ENCODE peak calls at places on chromosomes 3 and 15, in six cellular contexts. V is CD8-positive, alpha-beta memory T cell; Y is fibroblast of lung; P is mesenchymal stem cell; M is uterus; C is endothelial cell of umbilical vein. U is an unnamed sample. For H3K4me1, the result is how much of the 10 kb centered on the place peaks cover.

GRCh38 chr15:87477759-87478687 is 778.5 kb downstream of the NTRK3 start:
- DNase-seq in M (peak), V (no peak), Y (peak), C (no peak), P (peak), U (peak)

GRCh38 chr3:54891540-54891897 is 36.3 kb downstream of the LRTM1 start:
- DNase-seq in P (peak), Y (peak), M (peak), C (no peak), V (no peak), U (peak)

GRCh38 chr3:65729973-65730372 is 308.7 kb downstream of the MAGI1 start:
- DNase-seq in C (no peak), P (no peak), M (no peak), V (no peak), Y (peak), U (no peak)

GRCh38 chr3:97421565-97421964 is 343.0 kb upstream of the ARL6 start:
- DNase-seq in C (no peak), V (no peak), M (no peak), P (no peak), Y (no peak), U (peak)

GRCh38 chr15:48634934-48635333 is 10.6 kb downstream of the FBN1 start:
- DNase-seq in P (peak), C (peak), Y (peak), V (no peak), M (no peak), U (no peak)

GRCh38 chr3:24336101-24336500 is 158.5 kb downstream of the THRB start:
- DNase-seq in P (no peak), Y (no peak), M (no peak), C (no peak), V (no peak), U (no peak)

GRCh38 chr3:17546500-17546899 is 195.9 kb downstream of the TBC1D5 start:
- DNase-seq in V (no peak), Y (no peak), P (no peak), M (no peak), C (no peak), U (no peak)

GRCh38 chr3:43410575-43410974 is 124.2 kb downstream of the SNRK start:
- DNase-seq in Y (no peak), P (no peak), V (no peak), C (no peak), M (no peak), U (no peak)

GRCh38 chr15:62088361-62088693 is 21.6 kb downstream of the C2CD4A start:
- DNase-seq in V (no peak), C (peak), P (no peak), M (no peak), Y (no peak), U (no peak)

GRCh38 chr3:5122741-5123706 is 932 bp downstream of the ARL8B start:
- DNase-seq in M (peak), P (peak), Y (peak), C (peak), V (peak), U (peak)

GRCh38 chr3:52085883-52086282 is 29.5 kb upstream of the DUSP7 start:
- DNase-seq in Y (no peak), P (no peak), C (no peak), M (no peak), V (peak), U (no peak)

GRCh38 chr15:87746333-87746732 is 510.2 kb downstream of the NTRK3 start:
- DNase-seq in V (no peak), Y (no peak), M (no peak), C (no peak), P (no peak), U (no peak)

GRCh38 chr3:37054370-37054769 is 61.1 kb downstream of the MLH1 start:
- DNase-seq in Y (peak), P (peak), V (no peak), C (peak), M (no peak), U (no peak)

GRCh38 chr15:74013374-74013893 is 18.9 kb downstream of the PML start:
- DNase-seq in M (no peak), P (no peak), Y (no peak), C (no peak), V (no peak), U (no peak)

GRCh38 chr3:197327701-197328100 is 29.3 kb upstream of the DLG1 start:
- DNase-seq in P (peak), C (no peak), V (no peak), M (no peak), Y (no peak), U (peak)

GRCh38 chr15:85730001-85730820 is 64.5 kb downstream of the KLHL25 start:
- DNase-seq in Y (peak), M (no peak), V (no peak), C (peak), P (peak), U (peak)

GRCh38 chr3:16884084-16884747 is 539 bp upstream of the PLCL2 start:
- DNase-seq in V (peak), Y (peak), P (peak), M (peak), C (peak), U (no peak)

GRCh38 chr3:192825657-192826200 is 91.9 kb downstream of the MB21D2 start:
- DNase-seq in C (peak), V (no peak), Y (peak), M (no peak), P (peak), U (no peak)

GRCh38 chr3:59064276-59064675 is 14.5 kb upstream of the CFAP20DC start:
- DNase-seq in C (no peak), M (no peak), Y (no peak), V (no peak), P (no peak), U (no peak)

GRCh38 chr15:51380999-51381806 is 39.7 kb downstream of the GLDN start:
- DNase-seq in Y (peak), P (peak), C (peak), V (no peak), M (peak), U (no peak)

DNA sequence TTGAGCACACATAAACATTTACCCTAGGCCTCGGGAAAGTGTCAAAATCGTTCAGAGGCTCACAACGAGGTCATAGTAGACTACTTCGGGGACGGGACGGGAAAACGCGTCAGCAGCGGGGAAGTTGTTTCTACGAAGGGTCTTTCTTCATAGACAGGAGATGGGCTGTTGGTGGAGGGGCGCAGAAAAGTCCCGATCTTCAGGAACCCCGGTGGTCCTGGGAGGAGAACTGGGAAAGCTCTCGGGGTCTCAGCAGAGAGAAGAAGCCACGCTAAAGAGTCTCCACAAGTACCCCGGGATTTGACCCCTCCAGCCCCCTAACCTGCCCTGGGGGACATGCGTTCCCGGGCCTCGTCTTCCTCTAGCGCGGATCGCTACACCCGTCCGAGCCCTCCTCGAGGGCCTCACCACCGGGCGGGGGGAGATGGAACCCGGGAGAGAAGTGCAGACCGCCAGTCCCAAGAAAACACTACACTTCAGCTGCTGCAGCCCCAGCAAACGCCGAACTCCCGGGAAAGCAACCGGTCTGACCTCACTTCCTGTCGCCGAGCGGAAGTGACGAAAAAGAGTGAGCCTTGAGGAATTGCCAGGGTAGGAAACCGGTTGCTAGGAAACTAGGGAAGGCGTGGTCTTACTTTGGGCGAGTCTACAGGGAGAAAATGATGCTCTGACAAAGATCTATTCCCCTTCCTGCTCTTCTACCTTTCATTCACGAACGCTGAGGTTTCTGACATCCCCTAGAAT is at the start of gene PIK3R4:
- DNase-seq in V (peak), M (peak), C (peak), P (peak), Y (peak), U (peak)
- H3K4me1 ChIP-seq in V (under half), M (under half), C (under half), P (under half), Y (under half), U (under half)

GRCh38 chr3:126346466-126346865 is 10.7 kb downstream of the KLF15 start:
- DNase-seq in P (no peak), V (no peak), Y (no peak), C (no peak), M (no peak), U (no peak)

GRCh38 chr3:126349071-126349470 is 8.1 kb downstream of the KLF15 start:
- DNase-seq in P (no peak), V (no peak), Y (no peak), M (peak), C (no peak), U (no peak)

GRCh38 chr3:126347543-126348161 is 9.6 kb downstream of the KLF15 start:
- DNase-seq in C (no peak), P (no peak), M (no peak), V (no peak), Y (no peak), U (no peak)

GRCh38 chr3:126349611-126350501 is 7.4 kb downstream of the KLF15 start:
- DNase-seq in C (no peak), M (peak), Y (no peak), P (no peak), V (no peak), U (no peak)

GRCh38 chr3:126348308-126348920 is 8.8 kb downstream of the KLF15 start:
- DNase-seq in M (peak), P (no peak), C (no peak), Y (no peak), V (no peak), U (no peak)
- H3K27ac ChIP-seq in M (no peak), P (no peak), C (no peak), Y (no peak), V (no peak), U (no peak)

GRCh38 chr15:26981492-26981891 is 10.5 kb downstream of the GABRG3 start:
- DNase-seq in Y (no peak), P (no peak), M (no peak), V (no peak), C (no peak), U (no peak)
- H3K4me1 ChIP-seq in Y (under half), P (under half), M (under half), V (under half), C (under half), U (under half)

GRCh38 chr3:156497326-156497725 is 57.6 kb downstream of the SSR3 start:
- DNase-seq in Y (peak), P (no peak), V (no peak), C (no peak), M (no peak), U (no peak)
- H3K27ac ChIP-seq in Y (no peak), P (no peak), V (no peak), C (no peak), M (no peak), U (no peak)

GRCh38 chr3:177467268-177467985 is 270.1 kb upstream of the TBL1XR1 start:
- DNase-seq in Y (no peak), C (no peak), V (no peak), P (no peak), M (no peak), U (no peak)
- H3K4me1 ChIP-seq in Y (under half), C (under half), V (under half), P (under half), M (under half), U (under half)

GRCh38 chr3:177212756-177213155 is 15.5 kb upstream of the TBL1XR1 start:
- DNase-seq in P (no peak), C (no peak), M (no peak), Y (no peak), V (no peak), U (no peak)
- H3K27ac ChIP-seq in P (no peak), C (no peak), M (no peak), Y (no peak), V (no peak), U (no peak)

GRCh38 chr3:120157681-120158080 is 63.4 kb upstream of the GSK3B start:
- DNase-seq in P (no peak), M (no peak), Y (no peak), C (no peak), V (no peak), U (no peak)
- H3K4me1 ChIP-seq in P (under half), M (under half), Y (under half), C (under half), V (under half), U (under half)

DNA sequence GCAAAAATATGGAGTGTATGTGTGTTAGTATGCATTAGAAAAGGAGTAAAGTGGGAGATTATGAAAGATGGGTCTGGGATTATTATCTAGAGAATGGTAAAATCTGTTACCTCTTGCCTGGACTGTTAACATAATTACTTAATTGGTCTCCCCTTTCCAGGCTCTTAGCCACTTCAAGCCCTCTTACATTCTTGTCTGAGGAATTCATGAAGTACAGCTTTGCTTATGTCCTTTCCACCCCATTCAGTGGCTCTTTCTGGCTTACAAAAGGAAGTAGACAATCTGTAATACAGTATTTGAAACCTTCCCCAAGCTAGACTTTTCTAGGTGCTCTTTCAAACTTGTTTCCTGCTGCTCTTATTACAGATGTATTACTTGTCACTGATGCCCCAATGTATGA is 129.8 kb downstream of the MBNL1 start:
- DNase-seq in C (no peak), M (no peak), P (no peak), V (no peak), Y (peak), U (no peak)
- H3K27ac ChIP-seq in C (peak), M (peak), P (no peak), V (no peak), Y (no peak), U (no peak)